ENCODE peak calls at places on chromosomes 12 and 14, in five cellular contexts. One of them, this sample, is unnamed. For H3K27me3, the result is how much of the 10 kb centered on the place peaks cover.

GRCh38 chr14:105398726-105399440 is 545 bp downstream of the TEX22 start:
- DNase-seq in hepatocyte: peak
- DNase-seq in Peyer's patch: no peak
- DNase-seq in CD8-positive, alpha-beta T cell: no peak
- DNase-seq in H1: no peak
- DNase-seq in this sample: no peak

GRCh38 chr14:83741269-83741668 is 1788.7 kb upstream of the FLRT2 start:
- DNase-seq in hepatocyte: no peak
- DNase-seq in Peyer's patch: no peak
- DNase-seq in CD8-positive, alpha-beta T cell: no peak
- DNase-seq in H1: no peak
- DNase-seq in this sample: no peak

GRCh38 chr12:53780323-53780722 is 28.5 kb upstream of the CISTR start:
- DNase-seq in hepatocyte: no peak
- DNase-seq in Peyer's patch: no peak
- DNase-seq in CD8-positive, alpha-beta T cell: no peak
- DNase-seq in H1: no peak
- DNase-seq in this sample: no peak

GRCh38 chr12:56315256-56315625 is 547 bp downstream of the CNPY2 start:
- DNase-seq in hepatocyte: peak
- DNase-seq in Peyer's patch: peak
- DNase-seq in CD8-positive, alpha-beta T cell: no peak
- DNase-seq in H1: no peak
- DNase-seq in this sample: no peak

GRCh38 chr14:50347521-50347920 is 35.4 kb downstream of the DMAC2L start:
- DNase-seq in hepatocyte: peak
- DNase-seq in Peyer's patch: no peak
- DNase-seq in CD8-positive, alpha-beta T cell: no peak
- DNase-seq in H1: no peak
- DNase-seq in this sample: no peak

GRCh38 chr12:101108130-101108529 is 101.9 kb downstream of the SLC5A8 start:
- DNase-seq in hepatocyte: no peak
- DNase-seq in Peyer's patch: no peak
- DNase-seq in CD8-positive, alpha-beta T cell: no peak
- DNase-seq in H1: no peak
- DNase-seq in this sample: no peak

GRCh38 chr12:54047964-54048303 is 5.7 kb upstream of the HOXC4 start:
- DNase-seq in hepatocyte: no peak
- DNase-seq in Peyer's patch: no peak
- DNase-seq in CD8-positive, alpha-beta T cell: no peak
- DNase-seq in H1: no peak
- DNase-seq in this sample: no peak

GRCh38 chr12:97276198-97276580 is 186.4 kb upstream of the RMST start:
- DNase-seq in hepatocyte: no peak
- DNase-seq in Peyer's patch: no peak
- DNase-seq in CD8-positive, alpha-beta T cell: no peak
- DNase-seq in H1: no peak
- DNase-seq in this sample: no peak

GRCh38 chr14:37232907-37233481 is 35.3 kb downstream of the MIPOL1 start:
- DNase-seq in hepatocyte: peak
- DNase-seq in Peyer's patch: no peak
- DNase-seq in CD8-positive, alpha-beta T cell: no peak
- DNase-seq in H1: no peak
- DNase-seq in this sample: peak

GRCh38 chr12:12194206-12194605 is 72.6 kb downstream of the LRP6 start:
- DNase-seq in hepatocyte: no peak
- DNase-seq in Peyer's patch: no peak
- DNase-seq in CD8-positive, alpha-beta T cell: no peak
- DNase-seq in H1: no peak
- DNase-seq in this sample: no peak

GRCh38 chr14:55884819-55885218 is 233.4 kb upstream of the PELI2 start:
- DNase-seq in hepatocyte: peak
- DNase-seq in Peyer's patch: no peak
- DNase-seq in CD8-positive, alpha-beta T cell: no peak
- DNase-seq in H1: no peak
- DNase-seq in this sample: no peak

GRCh38 chr12:45010051-45010450 is 40.8 kb downstream of the DBX2 start:
- DNase-seq in hepatocyte: no peak
- DNase-seq in Peyer's patch: no peak
- DNase-seq in CD8-positive, alpha-beta T cell: no peak
- DNase-seq in H1: no peak
- DNase-seq in this sample: no peak

GRCh38 chr14:56211844-56212243 is 93.6 kb downstream of the PELI2 start:
- DNase-seq in hepatocyte: no peak
- DNase-seq in Peyer's patch: no peak
- DNase-seq in CD8-positive, alpha-beta T cell: no peak
- DNase-seq in H1: no peak
- DNase-seq in this sample: no peak

GRCh38 chr12:25017336-25017735 is 68.4 kb upstream of the BCAT1 start:
- DNase-seq in hepatocyte: no peak
- DNase-seq in Peyer's patch: no peak
- DNase-seq in CD8-positive, alpha-beta T cell: no peak
- DNase-seq in H1: no peak
- DNase-seq in this sample: no peak

GRCh38 chr12:70590051-70590450 is 47.2 kb downstream of the PTPRB start:
- DNase-seq in hepatocyte: peak
- DNase-seq in Peyer's patch: peak
- DNase-seq in CD8-positive, alpha-beta T cell: peak
- DNase-seq in H1: peak
- DNase-seq in this sample: peak

GRCh38 chr14:103007555-103007954 is 49.8 kb downstream of the CDC42BPB start:
- DNase-seq in hepatocyte: no peak
- DNase-seq in Peyer's patch: no peak
- DNase-seq in CD8-positive, alpha-beta T cell: no peak
- DNase-seq in H1: no peak
- DNase-seq in this sample: no peak

GRCh38 chr14:33568935-33569579 is 381.8 kb downstream of the EGLN3 start:
- DNase-seq in hepatocyte: no peak
- DNase-seq in Peyer's patch: no peak
- DNase-seq in CD8-positive, alpha-beta T cell: no peak
- DNase-seq in H1: no peak
- DNase-seq in this sample: no peak

GRCh38 chr14:73323889-73324535 is 86.7 kb downstream of the PAPLN start:
- DNase-seq in hepatocyte: no peak
- DNase-seq in Peyer's patch: no peak
- DNase-seq in CD8-positive, alpha-beta T cell: no peak
- DNase-seq in H1: no peak
- DNase-seq in this sample: no peak

GRCh38 chr14:102905116-102906108 is 17.1 kb upstream of the AMN start:
- DNase-seq in hepatocyte: no peak
- DNase-seq in Peyer's patch: peak
- DNase-seq in CD8-positive, alpha-beta T cell: no peak
- DNase-seq in H1: no peak
- DNase-seq in this sample: no peak

GRCh38 chr14:89078021-89078676 is 253.7 kb downstream of the TTC8 start:
- DNase-seq in hepatocyte: no peak
- DNase-seq in Peyer's patch: no peak
- DNase-seq in CD8-positive, alpha-beta T cell: no peak
- DNase-seq in H1: no peak
- DNase-seq in this sample: no peak

GRCh38 chr12:57661376-57661775 is 28.4 kb upstream of the B4GALNT1 start:
- DNase-seq in hepatocyte: no peak
- DNase-seq in Peyer's patch: no peak
- DNase-seq in CD8-positive, alpha-beta T cell: no peak
- DNase-seq in H1: no peak
- DNase-seq in this sample: no peak

GRCh38 chr12:42141981-42142606 is 2.6 kb downstream of the GXYLT1 start:
- DNase-seq in hepatocyte: no peak
- DNase-seq in Peyer's patch: no peak
- DNase-seq in CD8-positive, alpha-beta T cell: no peak
- DNase-seq in H1: no peak
- DNase-seq in this sample: no peak

GRCh38 chr12:57031228-57031670 is 14.9 kb upstream of the TAC3 start:
- DNase-seq in hepatocyte: no peak
- DNase-seq in Peyer's patch: no peak
- DNase-seq in CD8-positive, alpha-beta T cell: no peak
- DNase-seq in H1: no peak
- DNase-seq in this sample: no peak

GRCh38 chr12:55720894-55721444 is 776 bp downstream of the RDH5 start:
- DNase-seq in hepatocyte: peak
- DNase-seq in Peyer's patch: peak
- DNase-seq in CD8-positive, alpha-beta T cell: no peak
- DNase-seq in H1: no peak
- DNase-seq in this sample: no peak

GRCh38 chr12:64036414-64036813 is 185.7 kb downstream of the KICS2 start:
- DNase-seq in hepatocyte: no peak
- DNase-seq in Peyer's patch: no peak
- DNase-seq in CD8-positive, alpha-beta T cell: no peak
- DNase-seq in H1: no peak
- DNase-seq in this sample: no peak

DNA sequence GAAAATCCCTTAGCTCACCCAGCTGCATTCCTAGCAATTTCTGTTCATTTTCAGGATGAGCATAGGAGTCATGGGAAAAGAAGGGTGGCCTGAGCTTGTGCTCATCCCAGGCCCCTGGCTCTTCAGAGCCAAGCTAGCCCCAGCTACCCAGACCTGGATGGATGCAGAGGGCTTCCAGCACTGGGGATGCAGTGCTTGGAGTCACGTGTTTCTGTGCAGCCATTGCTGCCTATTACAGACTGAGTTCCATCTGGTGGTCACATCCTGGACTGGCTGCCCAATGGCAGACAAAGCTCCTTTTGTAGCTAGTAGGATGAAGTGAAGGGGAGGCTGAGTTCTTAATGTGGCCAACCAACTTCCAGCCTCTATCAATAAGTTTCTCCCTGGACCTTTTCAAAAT is 54.2 kb upstream of the JDP2 start:
- DNase-seq in hepatocyte: no peak
- DNase-seq in Peyer's patch: no peak
- DNase-seq in CD8-positive, alpha-beta T cell: no peak
- DNase-seq in H1: no peak
- DNase-seq in this sample: no peak
- H3K4me3 ChIP-seq in hepatocyte: no peak
- H3K4me3 ChIP-seq in Peyer's patch: no peak
- H3K4me3 ChIP-seq in CD8-positive, alpha-beta T cell: no peak
- H3K4me3 ChIP-seq in H1: no peak
- H3K4me3 ChIP-seq in this sample: no peak

GRCh38 chr12:94207467-94208432 is 59.4 kb downstream of the PLXNC1 start:
- DNase-seq in hepatocyte: no peak
- DNase-seq in Peyer's patch: no peak
- DNase-seq in CD8-positive, alpha-beta T cell: no peak
- DNase-seq in H1: no peak
- DNase-seq in this sample: no peak
- H3K27me3 ChIP-seq in hepatocyte: under half
- H3K27me3 ChIP-seq in Peyer's patch: under half
- H3K27me3 ChIP-seq in CD8-positive, alpha-beta T cell: under half
- H3K27me3 ChIP-seq in H1: under half
- H3K27me3 ChIP-seq in this sample: under half

DNA sequence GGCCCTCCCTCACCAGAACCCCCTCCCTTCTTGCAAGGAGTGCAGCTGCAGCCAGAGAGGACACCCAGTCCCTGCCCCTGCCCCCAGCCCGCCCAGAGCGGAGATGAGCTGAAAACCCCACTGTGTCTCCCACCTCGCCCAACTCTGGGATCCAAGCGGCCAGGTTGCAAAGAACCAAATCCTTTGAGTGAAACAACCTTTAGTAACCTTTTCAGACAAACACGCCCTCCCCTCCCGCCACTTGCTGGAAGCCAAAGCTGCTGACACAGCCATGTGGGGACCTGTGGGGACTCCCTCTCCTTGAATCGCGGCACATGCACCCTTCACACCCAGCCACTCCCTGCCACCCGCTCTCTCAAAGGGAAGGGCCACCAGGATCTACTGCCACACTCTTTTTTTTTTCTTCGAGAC is 120.6 kb downstream of the CALM1 start:
- DNase-seq in hepatocyte: peak
- DNase-seq in Peyer's patch: peak
- DNase-seq in CD8-positive, alpha-beta T cell: no peak
- DNase-seq in H1: no peak
- DNase-seq in this sample: no peak
- H3K27ac ChIP-seq in hepatocyte: peak
- H3K27ac ChIP-seq in Peyer's patch: no peak
- H3K27ac ChIP-seq in CD8-positive, alpha-beta T cell: no peak
- H3K27ac ChIP-seq in H1: no peak
- H3K27ac ChIP-seq in this sample: no peak

GRCh38 chr12:51047655-51048540 is at the start of gene LETMD1:
- DNase-seq in hepatocyte: peak
- DNase-seq in Peyer's patch: peak
- DNase-seq in CD8-positive, alpha-beta T cell: peak
- DNase-seq in H1: peak
- DNase-seq in this sample: peak

GRCh38 chr12:51048601-51049369 is 658 bp downstream of the LETMD1 start:
- DNase-seq in hepatocyte: no peak
- DNase-seq in Peyer's patch: no peak
- DNase-seq in CD8-positive, alpha-beta T cell: no peak
- DNase-seq in H1: no peak
- DNase-seq in this sample: no peak

GRCh38 chr12:51055060-51055459 is 6.9 kb downstream of the LETMD1 start:
- DNase-seq in hepatocyte: no peak
- DNase-seq in Peyer's patch: no peak
- DNase-seq in CD8-positive, alpha-beta T cell: no peak
- DNase-seq in H1: no peak
- DNase-seq in this sample: no peak

GRCh38 chr12:51051787-51052186 is 3.7 kb downstream of the LETMD1 start:
- DNase-seq in hepatocyte: no peak
- DNase-seq in Peyer's patch: no peak
- DNase-seq in CD8-positive, alpha-beta T cell: no peak
- DNase-seq in H1: no peak
- DNase-seq in this sample: no peak

GRCh38 chr12:51049525-51049924 is 1.4 kb downstream of the LETMD1 start:
- DNase-seq in hepatocyte: no peak
- DNase-seq in Peyer's patch: no peak
- DNase-seq in CD8-positive, alpha-beta T cell: no peak
- DNase-seq in H1: no peak
- DNase-seq in this sample: no peak
- H3K4me3 ChIP-seq in hepatocyte: peak
- H3K4me3 ChIP-seq in Peyer's patch: no peak
- H3K4me3 ChIP-seq in CD8-positive, alpha-beta T cell: no peak
- H3K4me3 ChIP-seq in H1: no peak
- H3K4me3 ChIP-seq in this sample: no peak

GRCh38 chr14:77228056-77228455 is 43.0 kb downstream of the NGB start:
- DNase-seq in hepatocyte: no peak
- DNase-seq in Peyer's patch: no peak
- DNase-seq in CD8-positive, alpha-beta T cell: no peak
- DNase-seq in H1: no peak
- DNase-seq in this sample: no peak
- H3K27me3 ChIP-seq in hepatocyte: under half
- H3K27me3 ChIP-seq in Peyer's patch: under half
- H3K27me3 ChIP-seq in CD8-positive, alpha-beta T cell: under half
- H3K27me3 ChIP-seq in H1: under half
- H3K27me3 ChIP-seq in this sample: under half

DNA sequence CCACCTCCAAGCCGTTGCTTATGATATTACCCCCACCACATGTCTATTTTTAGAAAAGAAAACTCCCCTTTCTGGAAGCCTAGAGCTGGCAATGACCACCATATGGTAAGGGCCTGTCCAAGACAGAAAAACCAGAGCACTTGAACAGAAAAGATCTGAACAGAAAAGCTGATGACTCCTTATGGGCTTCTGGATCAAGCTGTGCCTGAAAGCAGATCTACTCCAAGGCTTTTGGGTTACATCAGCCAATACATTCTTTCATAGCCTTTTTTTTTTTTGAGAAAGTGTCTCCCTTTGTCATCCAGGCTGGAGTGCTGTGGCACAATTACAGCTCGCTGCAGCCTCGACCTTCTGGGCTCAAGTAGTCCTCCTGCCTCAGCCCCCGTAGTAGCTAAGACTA is 16.8 kb upstream of the OAS2 start:
- DNase-seq in hepatocyte: no peak
- DNase-seq in Peyer's patch: no peak
- DNase-seq in CD8-positive, alpha-beta T cell: no peak
- DNase-seq in H1: no peak
- DNase-seq in this sample: no peak
- H3K27ac ChIP-seq in hepatocyte: no peak
- H3K27ac ChIP-seq in Peyer's patch: no peak
- H3K27ac ChIP-seq in CD8-positive, alpha-beta T cell: no peak
- H3K27ac ChIP-seq in H1: no peak
- H3K27ac ChIP-seq in this sample: no peak

This sample was measured in iPS DF 6.9.